ENCODE peak calls at places on chromosomes 13 and 19, in ten cellular contexts. I, A, Q, X, V, N, U, F, Z and M are unnamed samples.

GRCh38 chr13:30108913-30109237 is 198.5 kb downstream of the KATNAL1 start:
- DNase-seq in I (no peak), A (no peak), Q (peak; percentile 99), X (no peak), V (peak; percentile 30), N (no peak), U (peak; percentile 80), F (no peak), Z (peak; percentile 80), M (no peak)

GRCh38 chr13:100140441-100140840 is 51.5 kb downstream of the PCCA start:
- DNase-seq in I (no peak), A (no peak), Q (peak; percentile 3), X (no peak), V (no peak), N (no peak), U (no peak), F (no peak), Z (no peak), M (no peak)

GRCh38 chr19:43562698-43563241 is 12.6 kb downstream of the XRCC1 start:
- DNase-seq in I (peak; percentile 63), A (peak; percentile 43), Q (peak; percentile 61), X (peak; percentile 90), V (no peak), N (peak; percentile 94), U (peak; percentile 79), F (peak; percentile 62), Z (no peak), M (peak; percentile 56)

GRCh38 chr19:2491130-2491801 is 15.3 kb downstream of the GADD45B start:
- DNase-seq in I (no peak), A (no peak), Q (peak; percentile 97), X (no peak), V (no peak), N (no peak), U (peak; percentile 91), F (no peak), Z (peak; percentile 76), M (no peak)

GRCh38 chr13:32639502-32640105 is 53.4 kb downstream of the PDS5B start:
- DNase-seq in I (peak; percentile 29), A (peak; percentile 18), Q (peak; percentile 65), X (peak; percentile 86), V (peak; percentile 73), N (peak; percentile 74), U (no peak), F (peak; percentile 36), Z (peak; percentile 31), M (peak; percentile 77)

GRCh38 chr19:15466851-15467733 is 2.7 kb upstream of the RASAL3 start:
- DNase-seq in I (peak; percentile 43), A (peak; percentile 32), Q (peak; percentile 37), X (no peak), V (no peak), N (peak; percentile 83), U (no peak), F (no peak), Z (no peak), M (no peak)

GRCh38 chr13:27970382-27971235 is 1.5 kb upstream of the CDX2 start:
- DNase-seq in I (no peak), A (no peak), Q (peak; percentile 49), X (no peak), V (no peak), N (no peak), U (no peak), F (no peak), Z (no peak), M (no peak)

GRCh38 chr19:41862445-41862986 is 2.5 kb downstream of the RPS19 start:
- DNase-seq in I (no peak), A (no peak), Q (no peak), X (no peak), V (no peak), N (no peak), U (no peak), F (no peak), Z (no peak), M (no peak)

GRCh38 chr13:86862137-86862536 is 809.0 kb upstream of the SLITRK5 start:
- DNase-seq in I (no peak), A (no peak), Q (no peak), X (no peak), V (no peak), N (no peak), U (no peak), F (no peak), Z (no peak), M (no peak)

GRCh38 chr19:13506550-13506878 is 235 bp upstream of the CACNA1A start:
- DNase-seq in I (no peak), A (no peak), Q (no peak), X (no peak), V (no peak), N (no peak), U (no peak), F (no peak), Z (no peak), M (no peak)

GRCh38 chr19:49882643-49883042 is 5.1 kb downstream of the TBC1D17 start:
- DNase-seq in I (no peak), A (no peak), Q (no peak), X (no peak), V (no peak), N (no peak), U (no peak), F (no peak), Z (no peak), M (no peak)

GRCh38 chr13:106464076-106464475 is 71.4 kb downstream of the EFNB2 start:
- DNase-seq in I (no peak), A (no peak), Q (no peak), X (no peak), V (no peak), N (peak; percentile 96), U (no peak), F (peak; percentile 62), Z (no peak), M (no peak)

GRCh38 chr13:75415720-75416119 is 66.2 kb downstream of the TBC1D4 start:
- DNase-seq in I (no peak), A (no peak), Q (no peak), X (no peak), V (no peak), N (peak; percentile 73), U (no peak), F (peak; percentile 59), Z (peak; percentile 20), M (no peak)

GRCh38 chr19:1281895-1282287 is 3.8 kb upstream of the EFNA2 start:
- DNase-seq in I (no peak), A (no peak), Q (no peak), X (no peak), V (no peak), N (no peak), U (no peak), F (no peak), Z (no peak), M (no peak)

GRCh38 chr13:79716191-79716590 is 235.2 kb downstream of the NDFIP2 start:
- DNase-seq in I (no peak), A (no peak), Q (no peak), X (no peak), V (no peak), N (no peak), U (no peak), F (no peak), Z (no peak), M (no peak)

GRCh38 chr19:46515879-46516350 is 20.2 kb upstream of the PNMA8B start:
- DNase-seq in I (no peak), A (no peak), Q (no peak), X (peak; percentile 44), V (peak; percentile 73), N (peak; percentile 80), U (no peak), F (no peak), Z (peak; percentile 57), M (no peak)